ENCODE peak calls at places on chromosomes 12 and 14, in four cellular contexts. F is astrocyte of the cerebellum; G is activated naive CD8-positive, alpha-beta T cell treated with anti-CD3 and anti-CD28 coated beads, Interleukin-2, amount 10 ng/mL, durations not matched to agents 7 days and 5 days; A is ecto neural progenitor cell. I is an unnamed sample.

GRCh38 chr12:26150737-26151450 is 26.1 kb upstream of the BHLHE41 start:
- DNase-seq in F (peak), G (no peak), A (no peak), I (no peak)

GRCh38 chr14:103879118-103879569 is 31.8 kb upstream of the PPP1R13B start:
- DNase-seq in F (no peak), G (no peak), A (no peak), I (no peak)

GRCh38 chr14:97604731-97605130 is 807.5 kb downstream of the VRK1 start:
- DNase-seq in F (no peak), G (no peak), A (no peak), I (no peak)

GRCh38 chr12:120742207-120742536 is 16.5 kb downstream of the ACADS start:
- DNase-seq in F (no peak), G (no peak), A (no peak), I (no peak)

GRCh38 chr12:75712223-75712622 is 200.8 kb upstream of the KRR1 start:
- DNase-seq in F (no peak), G (no peak), A (no peak), I (no peak)

GRCh38 chr14:76538648-76539008 is 162.7 kb downstream of the ESRRB start:
- DNase-seq in F (no peak), G (no peak), A (no peak), I (no peak)

GRCh38 chr14:54299393-54300363 is 97.1 kb upstream of the CDKN3 start:
- DNase-seq in F (peak), G (no peak), A (no peak), I (no peak)

GRCh38 chr12:124866195-124866882 is 2.7 kb upstream of the SCARB1 start:
- DNase-seq in F (no peak), G (no peak), A (no peak), I (no peak)

GRCh38 chr14:104135121-104135903 is 3.1 kb upstream of the KIF26A start:
- DNase-seq in F (no peak), G (peak), A (peak), I (no peak)

GRCh38 chr14:68520637-68521556 is 272.0 kb downstream of the ZFP36L1 start:
- DNase-seq in F (no peak), G (no peak), A (peak), I (no peak)

GRCh38 chr12:15520844-15521243 is 198.5 kb downstream of the PTPRO start:
- DNase-seq in F (no peak), G (no peak), A (no peak), I (no peak)

GRCh38 chr12:111056618-111057521 is 136.5 kb upstream of the MYL2 start:
- DNase-seq in F (no peak), G (peak), A (no peak), I (no peak)

GRCh38 chr12:118124333-118124874 is 11.5 kb upstream of the PEBP1 start:
- DNase-seq in F (no peak), G (no peak), A (no peak), I (no peak)

GRCh38 chr14:77314043-77314442 is 6.6 kb downstream of the POMT2 start:
- DNase-seq in F (no peak), G (no peak), A (no peak), I (peak)

GRCh38 chr12:12482150-12482761 is 80.4 kb downstream of the DUSP16 start:
- DNase-seq in F (no peak), G (no peak), A (no peak), I (no peak)

I was measured in retinal pigment epithelial cell.